ENCODE peak calls at places on chromosomes 2 and 18, in six cellular contexts. One of them, this sample, is unnamed.

GRCh38 chr18:57797209-57797651 is 5.9 kb downstream of the ATP8B1 start:
- DNase-seq in sigmoid colon: no peak
- DNase-seq in vagina: no peak
- DNase-seq in GM12891: no peak
- DNase-seq in Peyer's patch: peak; percentile 83
- DNase-seq in ovary: no peak
- DNase-seq in this sample: no peak

GRCh38 chr2:201261471-201261870 is 1.1 kb downstream of the CASP8 start:
- DNase-seq in sigmoid colon: no peak
- DNase-seq in vagina: peak; percentile 56
- DNase-seq in GM12891: no peak
- DNase-seq in Peyer's patch: peak; percentile 54
- DNase-seq in ovary: no peak
- DNase-seq in this sample: no peak

GRCh38 chr2:178449700-178450573 is 1.0 kb downstream of the PRKRA start:
- DNase-seq in sigmoid colon: no peak
- DNase-seq in vagina: no peak
- DNase-seq in GM12891: peak; percentile 41
- DNase-seq in Peyer's patch: no peak
- DNase-seq in ovary: no peak
- DNase-seq in this sample: no peak

GRCh38 chr2:43542285-43542933 is 53.4 kb downstream of the THADA start:
- DNase-seq in sigmoid colon: no peak
- DNase-seq in vagina: no peak
- DNase-seq in GM12891: no peak
- DNase-seq in Peyer's patch: no peak
- DNase-seq in ovary: no peak
- DNase-seq in this sample: no peak

GRCh38 chr2:191322838-191323506 is 77.8 kb downstream of the MYO1B start:
- DNase-seq in sigmoid colon: no peak
- DNase-seq in vagina: no peak
- DNase-seq in GM12891: no peak
- DNase-seq in Peyer's patch: no peak
- DNase-seq in ovary: no peak
- DNase-seq in this sample: no peak

GRCh38 chr2:236112466-236112865 is 55.7 kb downstream of the GBX2 start:
- DNase-seq in sigmoid colon: no peak
- DNase-seq in vagina: no peak
- DNase-seq in GM12891: no peak
- DNase-seq in Peyer's patch: no peak
- DNase-seq in ovary: no peak
- DNase-seq in this sample: no peak

GRCh38 chr2:195533771-195534642 is 123.0 kb upstream of the SLC39A10 start:
- DNase-seq in sigmoid colon: no peak
- DNase-seq in vagina: no peak
- DNase-seq in GM12891: no peak
- DNase-seq in Peyer's patch: no peak
- DNase-seq in ovary: peak; percentile 43
- DNase-seq in this sample: peak; percentile 55

GRCh38 chr2:3498783-3499394 is 20.4 kb downstream of the ADI1 start:
- DNase-seq in sigmoid colon: no peak
- DNase-seq in vagina: no peak
- DNase-seq in GM12891: no peak
- DNase-seq in Peyer's patch: no peak
- DNase-seq in ovary: no peak
- DNase-seq in this sample: no peak

GRCh38 chr18:38369772-38370690 is 804.4 kb upstream of the CELF4 start:
- DNase-seq in sigmoid colon: no peak
- DNase-seq in vagina: no peak
- DNase-seq in GM12891: no peak
- DNase-seq in Peyer's patch: no peak
- DNase-seq in ovary: no peak
- DNase-seq in this sample: no peak

GRCh38 chr2:101559576-101559975 is 84.7 kb upstream of the RFX8 start:
- DNase-seq in sigmoid colon: no peak
- DNase-seq in vagina: no peak
- DNase-seq in GM12891: no peak
- DNase-seq in Peyer's patch: no peak
- DNase-seq in ovary: no peak
- DNase-seq in this sample: no peak

GRCh38 chr2:136000502-136000901 is 15.1 kb upstream of the DARS1 start:
- DNase-seq in sigmoid colon: no peak
- DNase-seq in vagina: no peak
- DNase-seq in GM12891: no peak
- DNase-seq in Peyer's patch: no peak
- DNase-seq in ovary: no peak
- DNase-seq in this sample: no peak

GRCh38 chr2:73373335-73373734 is 12.3 kb upstream of the ALMS1 start:
- DNase-seq in sigmoid colon: no peak
- DNase-seq in vagina: no peak
- DNase-seq in GM12891: no peak
- DNase-seq in Peyer's patch: no peak
- DNase-seq in ovary: no peak
- DNase-seq in this sample: no peak

GRCh38 chr2:207529330-207530159 is at the start of gene CREB1:
- DNase-seq in sigmoid colon: peak; percentile 99
- DNase-seq in vagina: peak; percentile 99
- DNase-seq in GM12891: peak; percentile 86
- DNase-seq in Peyer's patch: peak; percentile 100
- DNase-seq in ovary: peak; percentile 100
- DNase-seq in this sample: peak; percentile 92

GRCh38 chr18:62522178-62522509 is 681 bp upstream of the ZCCHC2 start:
- DNase-seq in sigmoid colon: no peak
- DNase-seq in vagina: no peak
- DNase-seq in GM12891: no peak
- DNase-seq in Peyer's patch: no peak
- DNase-seq in ovary: no peak
- DNase-seq in this sample: no peak

GRCh38 chr18:62521588-62521987 is 1.2 kb upstream of the ZCCHC2 start:
- DNase-seq in sigmoid colon: no peak
- DNase-seq in vagina: no peak
- DNase-seq in GM12891: no peak
- DNase-seq in Peyer's patch: no peak
- DNase-seq in ovary: no peak
- DNase-seq in this sample: no peak

GRCh38 chr18:62523255-62523588 is 397 bp downstream of the ZCCHC2 start:
- DNase-seq in sigmoid colon: no peak
- DNase-seq in vagina: no peak
- DNase-seq in GM12891: no peak
- DNase-seq in Peyer's patch: no peak
- DNase-seq in ovary: no peak
- DNase-seq in this sample: no peak

GRCh38 chr18:62523631-62524442 is 1.0 kb downstream of the ZCCHC2 start:
- DNase-seq in sigmoid colon: peak; percentile 82
- DNase-seq in vagina: no peak
- DNase-seq in GM12891: no peak
- DNase-seq in Peyer's patch: peak; percentile 73
- DNase-seq in ovary: peak; percentile 77
- DNase-seq in this sample: no peak

GRCh38 chr18:62522510-62523254 is at the start of gene ZCCHC2:
- DNase-seq in sigmoid colon: peak; percentile 99
- DNase-seq in vagina: peak; percentile 99
- DNase-seq in GM12891: peak; percentile 77
- DNase-seq in Peyer's patch: peak; percentile 100
- DNase-seq in ovary: peak; percentile 99
- DNase-seq in this sample: peak; percentile 86
- TF ChIP-seq POLR2A in sigmoid colon: peak; percentile 63
- TF ChIP-seq POLR2A in vagina: peak; percentile 87
- TF ChIP-seq POLR2A in GM12891: no peak
- TF ChIP-seq POLR2A in Peyer's patch: peak; percentile 66
- TF ChIP-seq POLR2A in ovary: peak; percentile 90
- TF ChIP-seq POLR2A in this sample: peak; percentile 47

DNA sequence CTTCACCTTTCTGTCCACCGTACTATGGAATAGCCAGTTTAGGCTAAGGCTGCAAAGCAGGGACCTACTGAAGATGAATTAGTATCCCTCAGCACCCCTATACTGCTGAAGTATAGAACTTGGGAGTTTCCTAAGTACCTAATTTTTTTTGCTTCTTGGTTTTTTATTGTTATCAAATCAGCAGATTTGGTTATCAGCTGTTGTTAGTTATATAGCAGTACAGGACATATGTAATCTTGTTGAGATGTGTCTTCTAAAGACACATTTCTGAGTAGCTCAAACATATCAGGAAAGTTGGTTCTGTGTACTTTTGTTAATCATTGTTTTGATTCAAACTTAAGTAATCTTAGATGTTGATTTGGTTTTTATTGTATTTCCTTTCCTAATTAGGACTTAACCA is 5.2 kb downstream of the MYL12A start:
- DNase-seq in sigmoid colon: no peak
- DNase-seq in vagina: no peak
- DNase-seq in GM12891: no peak
- DNase-seq in Peyer's patch: no peak
- DNase-seq in ovary: no peak
- DNase-seq in this sample: no peak
- TF ChIP-seq POLR2A in sigmoid colon: no peak
- TF ChIP-seq POLR2A in vagina: no peak
- TF ChIP-seq POLR2A in GM12891: peak; percentile 7
- TF ChIP-seq POLR2A in Peyer's patch: no peak
- TF ChIP-seq POLR2A in ovary: no peak
- TF ChIP-seq POLR2A in this sample: no peak

GRCh38 chr2:9744256-9745004 is 98.8 kb upstream of the TAF1B start:
- DNase-seq in sigmoid colon: no peak
- DNase-seq in vagina: no peak
- DNase-seq in GM12891: no peak
- DNase-seq in Peyer's patch: peak; percentile 80
- DNase-seq in ovary: no peak
- DNase-seq in this sample: no peak

GRCh38 chr2:9748586-9748985 is 94.7 kb upstream of the TAF1B start:
- DNase-seq in sigmoid colon: no peak
- DNase-seq in vagina: no peak
- DNase-seq in GM12891: no peak
- DNase-seq in Peyer's patch: no peak
- DNase-seq in ovary: no peak
- DNase-seq in this sample: no peak

GRCh38 chr2:9747396-9747795 is 95.9 kb upstream of the TAF1B start:
- DNase-seq in sigmoid colon: no peak
- DNase-seq in vagina: no peak
- DNase-seq in GM12891: no peak
- DNase-seq in Peyer's patch: no peak
- DNase-seq in ovary: peak; percentile 3
- DNase-seq in this sample: no peak

GRCh38 chr2:9742601-9743000 is 100.7 kb upstream of the TAF1B start:
- DNase-seq in sigmoid colon: no peak
- DNase-seq in vagina: no peak
- DNase-seq in GM12891: no peak
- DNase-seq in Peyer's patch: no peak
- DNase-seq in ovary: no peak
- DNase-seq in this sample: no peak

DNA sequence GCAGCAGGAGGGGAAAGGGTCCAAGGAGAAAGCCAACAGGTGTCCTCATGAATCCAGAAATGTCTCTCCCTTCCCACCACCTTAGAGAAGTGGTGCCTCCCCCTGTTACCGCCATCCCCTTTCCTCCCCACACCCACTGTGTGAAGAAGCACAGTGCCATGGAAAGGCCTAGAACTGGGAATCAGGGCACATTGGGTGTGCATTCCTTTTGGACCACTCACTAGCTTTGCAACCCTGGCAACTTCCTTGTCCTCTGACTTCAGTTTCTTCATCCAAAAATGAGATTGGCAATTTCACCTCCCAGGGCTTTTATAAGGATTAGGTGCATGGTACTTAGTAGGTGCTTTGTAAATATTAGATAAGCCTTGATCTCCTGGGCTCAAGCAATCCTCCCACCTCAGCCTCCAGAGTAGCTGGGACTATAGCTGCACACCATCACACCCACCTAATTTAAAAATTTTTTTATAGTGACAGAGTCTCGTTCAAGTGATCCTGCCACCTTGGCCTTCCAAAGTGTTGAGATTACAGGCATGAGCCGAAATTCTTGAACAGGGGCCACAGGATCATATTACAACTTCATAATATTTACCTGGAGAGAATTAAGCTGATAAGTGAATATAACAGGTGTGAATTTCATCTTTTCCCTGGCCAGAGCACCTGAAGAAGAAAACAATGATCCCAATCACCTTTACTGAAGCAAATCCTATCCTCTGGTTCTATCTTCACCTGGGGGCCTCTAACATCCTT is 97.9 kb upstream of the TAF1B start:
- DNase-seq in sigmoid colon: no peak
- DNase-seq in vagina: no peak
- DNase-seq in GM12891: no peak
- DNase-seq in Peyer's patch: no peak
- DNase-seq in ovary: no peak
- DNase-seq in this sample: peak; percentile 47
- TF ChIP-seq POLR2A in sigmoid colon: no peak
- TF ChIP-seq POLR2A in vagina: no peak
- TF ChIP-seq POLR2A in GM12891: no peak
- TF ChIP-seq POLR2A in Peyer's patch: no peak
- TF ChIP-seq POLR2A in ovary: no peak
- TF ChIP-seq POLR2A in this sample: no peak

GRCh38 chr18:13420969-13421686 is 202.6 kb downstream of the LDLRAD4 start:
- DNase-seq in sigmoid colon: peak; percentile 49
- DNase-seq in vagina: no peak
- DNase-seq in GM12891: no peak
- DNase-seq in Peyer's patch: no peak
- DNase-seq in ovary: no peak
- DNase-seq in this sample: no peak

GRCh38 chr18:13415736-13416135 is 197.2 kb downstream of the LDLRAD4 start:
- DNase-seq in sigmoid colon: no peak
- DNase-seq in vagina: no peak
- DNase-seq in GM12891: no peak
- DNase-seq in Peyer's patch: no peak
- DNase-seq in ovary: no peak
- DNase-seq in this sample: no peak

GRCh38 chr18:13416848-13417247 is 198.3 kb downstream of the LDLRAD4 start:
- DNase-seq in sigmoid colon: no peak
- DNase-seq in vagina: no peak
- DNase-seq in GM12891: no peak
- DNase-seq in Peyer's patch: no peak
- DNase-seq in ovary: no peak
- DNase-seq in this sample: no peak

GRCh38 chr18:13416208-13416607 is 197.6 kb downstream of the LDLRAD4 start:
- DNase-seq in sigmoid colon: no peak
- DNase-seq in vagina: no peak
- DNase-seq in GM12891: no peak
- DNase-seq in Peyer's patch: no peak
- DNase-seq in ovary: no peak
- DNase-seq in this sample: no peak

DNA sequence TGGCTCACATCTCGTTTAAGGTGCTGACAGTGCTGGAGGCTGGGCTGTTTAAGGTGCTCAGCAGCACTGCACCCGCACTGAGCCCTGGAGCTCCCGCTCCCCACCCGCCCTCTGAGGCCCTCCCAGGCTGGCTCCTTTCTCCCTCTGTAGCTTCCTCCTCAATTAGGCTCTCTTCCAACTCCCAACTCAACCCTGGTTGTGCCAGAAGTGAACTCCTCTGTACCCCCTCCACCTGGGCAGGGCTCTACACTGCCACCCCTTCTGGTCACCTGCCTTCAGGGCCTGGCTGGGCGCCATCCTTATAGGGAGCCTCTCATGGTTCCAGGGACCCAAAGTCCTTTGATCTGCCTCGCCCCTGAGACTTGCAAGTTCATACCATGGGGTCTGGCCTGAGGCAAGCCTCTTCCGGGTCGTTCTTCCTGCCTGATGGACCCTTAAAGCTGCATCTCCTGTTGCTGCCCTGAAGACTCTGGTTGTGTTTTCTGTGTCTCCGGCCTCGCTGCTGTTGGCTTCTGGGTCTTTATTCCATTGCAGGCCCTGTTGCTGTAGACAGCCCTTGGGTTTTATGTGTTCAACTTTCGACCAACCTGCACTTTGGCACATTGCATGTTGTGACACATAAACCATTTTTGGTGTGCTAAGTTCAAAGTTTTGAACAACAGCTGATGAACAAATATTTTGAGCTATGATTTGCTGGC is 199.6 kb downstream of the LDLRAD4 start:
- DNase-seq in sigmoid colon: no peak
- DNase-seq in vagina: no peak
- DNase-seq in GM12891: no peak
- DNase-seq in Peyer's patch: peak; percentile 83
- DNase-seq in ovary: no peak
- DNase-seq in this sample: no peak
- TF ChIP-seq POLR2A in sigmoid colon: no peak
- TF ChIP-seq POLR2A in vagina: no peak
- TF ChIP-seq POLR2A in GM12891: no peak
- TF ChIP-seq POLR2A in Peyer's patch: no peak
- TF ChIP-seq POLR2A in ovary: no peak
- TF ChIP-seq POLR2A in this sample: no peak

This sample was measured in H54.